ENCODE peak calls at places on chromosomes 13 and 19, in nine cellular contexts. Q is choroid plexus epithelial cell, B is cardiac fibroblast, O is OCI-LY7, D is Peyer's patch, M is A549, K is heart left ventricle, X is Calu3, A is cardiac muscle cell. C is an unnamed sample.

GRCh38 chr13:111460548-111461444 is 140.4 kb downstream of the TEX29 start:
- DNase-seq in Q (peak), B (peak), O (peak), D (no peak), M (peak), K (no peak), X (peak), A (peak), C (peak)

GRCh38 chr19:16587031-16588023 is 15.1 kb upstream of the SLC35E1 start:
- DNase-seq in Q (peak), B (peak), O (peak), D (peak), M (no peak), K (no peak), X (no peak), A (peak), C (peak)

GRCh38 chr19:46926201-46927071 is 65.6 kb downstream of the ARHGAP35 start:
- DNase-seq in Q (peak), B (no peak), O (peak), D (no peak), M (no peak), K (no peak), X (no peak), A (no peak), C (no peak)

GRCh38 chr13:99956473-99957349 is 14.9 kb downstream of the ZIC5 start:
- DNase-seq in Q (no peak), B (no peak), O (no peak), D (no peak), M (no peak), K (no peak), X (no peak), A (peak), C (no peak)

GRCh38 chr13:36526897-36527296 is 94.6 kb downstream of the CCNA1 start:
- DNase-seq in Q (no peak), B (no peak), O (no peak), D (no peak), M (no peak), K (no peak), X (no peak), A (no peak), C (no peak)

GRCh38 chr19:17560205-17560595 is 4.8 kb downstream of the COLGALT1 start:
- DNase-seq in Q (peak), B (peak), O (no peak), D (no peak), M (no peak), K (no peak), X (no peak), A (no peak), C (peak)

GRCh38 chr19:43519436-43520088 is 7.4 kb downstream of the ETHE1 start:
- DNase-seq in Q (peak), B (peak), O (peak), D (peak), M (peak), K (peak), X (peak), A (peak), C (peak)

GRCh38 chr19:2846180-2846935 is 5.1 kb downstream of the ZNF555 start:
- DNase-seq in Q (no peak), B (no peak), O (no peak), D (no peak), M (no peak), K (no peak), X (no peak), A (no peak), C (peak)

GRCh38 chr13:114147803-114148520 is 15.5 kb upstream of the RASA3 start:
- DNase-seq in Q (no peak), B (no peak), O (no peak), D (no peak), M (no peak), K (no peak), X (no peak), A (no peak), C (no peak)

GRCh38 chr13:45626731-45627374 is 11.3 kb upstream of the ERICH6B start:
- DNase-seq in Q (peak), B (no peak), O (no peak), D (no peak), M (no peak), K (no peak), X (no peak), A (no peak), C (no peak)

GRCh38 chr19:52898101-52898500 is 666 bp upstream of the ZNF320 start:
- DNase-seq in Q (no peak), B (no peak), O (no peak), D (no peak), M (no peak), K (peak), X (no peak), A (no peak), C (no peak)

GRCh38 chr19:8338835-8339234 is 4.2 kb downstream of the KANK3 start:
- DNase-seq in Q (no peak), B (no peak), O (no peak), D (no peak), M (no peak), K (no peak), X (no peak), A (no peak), C (no peak)

GRCh38 chr13:78147905-78148304 is 229.3 kb upstream of the EDNRB start:
- DNase-seq in Q (peak), B (peak), O (no peak), D (no peak), M (no peak), K (no peak), X (no peak), A (no peak), C (peak)

GRCh38 chr19:46427518-46427917 is 1.2 kb downstream of the PNMA8C start:
- DNase-seq in Q (no peak), B (no peak), O (no peak), D (no peak), M (no peak), K (no peak), X (no peak), A (no peak), C (no peak)

GRCh38 chr19:14383898-14384669 is 2.8 kb downstream of the ADGRE5 start:
- DNase-seq in Q (peak), B (peak), O (peak), D (peak), M (no peak), K (no peak), X (peak), A (no peak), C (peak)

GRCh38 chr19:13547102-13547501 is 40.8 kb upstream of the CACNA1A start:
- DNase-seq in Q (no peak), B (no peak), O (no peak), D (no peak), M (no peak), K (no peak), X (no peak), A (no peak), C (no peak)

GRCh38 chr19:46009530-46010510 is 13.0 kb downstream of the PGLYRP1 start:
- DNase-seq in Q (peak), B (peak), O (peak), D (peak), M (peak), K (peak), X (peak), A (peak), C (peak)

GRCh38 chr13:89925107-89925506 is 1422.4 kb upstream of the MIR17HG start:
- DNase-seq in Q (peak), B (peak), O (no peak), D (no peak), M (no peak), K (no peak), X (peak), A (peak), C (no peak)

GRCh38 chr13:89239361-89240127 is 1568.4 kb downstream of the SLITRK5 start:
- DNase-seq in Q (peak), B (no peak), O (no peak), D (no peak), M (no peak), K (no peak), X (no peak), A (no peak), C (no peak)

GRCh38 chr13:110283661-110284516 is 23.1 kb downstream of the COL4A1 start:
- DNase-seq in Q (no peak), B (no peak), O (no peak), D (no peak), M (no peak), K (peak), X (no peak), A (no peak), C (peak)

GRCh38 chr19:31351212-31352193 is 2.3 kb upstream of the TSHZ3 start:
- DNase-seq in Q (peak), B (peak), O (no peak), D (no peak), M (peak), K (peak), X (no peak), A (peak), C (peak)

GRCh38 chr19:32318884-32319520 is 26.4 kb upstream of the ZNF507 start:
- DNase-seq in Q (peak), B (peak), O (peak), D (no peak), M (peak), K (no peak), X (peak), A (peak), C (no peak)

GRCh38 chr19:33621811-33622504 is at the start of gene CHST8:
- DNase-seq in Q (peak), B (peak), O (no peak), D (no peak), M (no peak), K (peak), X (no peak), A (peak), C (peak)

GRCh38 chr19:33416307-33417215 is 43.1 kb downstream of the CEBPG start:
- DNase-seq in Q (peak), B (peak), O (peak), D (peak), M (peak), K (no peak), X (peak), A (peak), C (peak)

GRCh38 chr19:34254552-34255432 is at the start of gene GARRE1:
- DNase-seq in Q (peak), B (peak), O (peak), D (no peak), M (peak), K (peak), X (peak), A (peak), C (peak)

GRCh38 chr13:94950303-94950702 is 238.0 kb upstream of the SOX21 start:
- DNase-seq in Q (no peak), B (no peak), O (no peak), D (no peak), M (no peak), K (no peak), X (no peak), A (no peak), C (peak)

GRCh38 chr19:57068921-57069697 is 50.7 kb upstream of the USP29 start:
- DNase-seq in Q (no peak), B (no peak), O (no peak), D (no peak), M (no peak), K (no peak), X (no peak), A (no peak), C (peak)

GRCh38 chr13:45768668-45769067 is 66.5 kb downstream of the CBY2 start:
- DNase-seq in Q (no peak), B (no peak), O (no peak), D (no peak), M (no peak), K (no peak), X (no peak), A (no peak), C (no peak)

DNA sequence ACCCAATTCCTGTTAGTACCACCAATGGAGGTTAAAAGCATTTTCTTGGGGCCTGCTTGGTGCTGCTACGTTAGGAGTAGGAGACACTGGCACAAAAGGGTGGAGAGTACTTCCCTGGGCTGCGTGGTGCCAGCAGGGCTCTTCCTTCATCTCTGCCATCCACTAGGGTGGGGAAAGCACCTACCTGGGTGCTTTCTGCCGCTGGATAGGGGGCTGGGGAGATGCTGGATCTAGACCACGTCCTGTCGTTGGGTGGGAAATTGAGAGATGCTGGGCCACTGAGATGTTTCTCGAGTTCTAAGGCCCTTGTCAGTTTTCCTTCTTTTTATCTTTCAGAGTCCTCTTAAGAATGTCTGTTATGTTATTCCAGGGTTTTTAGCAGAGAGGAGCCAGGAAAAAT is 6.7 kb upstream of the FCGBP start:
- DNase-seq in Q (no peak), B (no peak), O (no peak), D (no peak), M (no peak), K (no peak), X (no peak), A (no peak), C (no peak)
- TF ChIP-seq CTCF in Q (no peak), B (no peak), O (no peak), D (no peak), M (no peak), K (no peak), X (no peak), A (no peak), C (no peak)

GRCh38 chr19:9570255-9570654 is 14.0 kb downstream of the ZNF121 start:
- DNase-seq in Q (no peak), B (no peak), O (no peak), D (no peak), M (no peak), K (no peak), X (no peak), A (no peak), C (no peak)

GRCh38 chr19:9565900-9566705 is 18.2 kb downstream of the ZNF121 start:
- DNase-seq in Q (peak), B (peak), O (no peak), D (no peak), M (no peak), K (no peak), X (no peak), A (no peak), C (peak)

DNA sequence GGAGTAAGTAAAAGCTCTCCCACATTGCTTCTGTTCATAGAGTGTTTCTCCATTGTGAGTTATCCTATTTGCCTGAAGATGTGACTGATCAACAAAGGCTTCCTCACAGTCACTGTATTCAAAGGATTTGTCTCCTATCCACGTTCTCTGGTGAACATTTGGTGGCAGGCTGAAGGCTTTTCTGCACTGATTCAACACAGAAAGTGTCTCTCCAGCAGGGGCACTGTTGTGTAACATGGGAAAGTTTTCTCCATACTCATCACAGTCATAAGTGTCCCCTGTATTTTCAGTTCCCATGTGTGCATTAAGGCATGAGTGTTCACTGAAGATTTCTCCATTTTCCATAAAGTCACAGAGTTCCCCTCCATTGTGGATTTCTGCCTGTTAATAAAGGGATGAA is 17.6 kb downstream of the ZNF121 start:
- DNase-seq in Q (no peak), B (no peak), O (peak), D (no peak), M (no peak), K (no peak), X (no peak), A (no peak), C (no peak)
- TF ChIP-seq CTCF in Q (no peak), B (no peak), O (peak), D (no peak), M (no peak), K (no peak), X (no peak), A (no peak), C (no peak)

GRCh38 chr19:9834726-9835506 is at the start of gene PIN1:
- DNase-seq in Q (peak), B (peak), O (peak), D (peak), M (peak), K (peak), X (peak), A (peak), C (peak)
- TF ChIP-seq CTCF in Q (no peak), B (no peak), O (peak), D (peak), M (no peak), K (peak), X (no peak), A (peak), C (peak)

GRCh38 chr19:42108527-42109389 is 23.5 kb downstream of the POU2F2 start:
- DNase-seq in Q (peak), B (peak), O (peak), D (peak), M (peak), K (peak), X (peak), A (peak), C (peak)
- TF ChIP-seq CTCF in Q (peak), B (peak), O (peak), D (peak), M (peak), K (peak), X (peak), A (peak), C (peak)

GRCh38 chr13:47121092-47121763 is 224.4 kb upstream of the HTR2A start:
- DNase-seq in Q (no peak), B (no peak), O (no peak), D (no peak), M (no peak), K (no peak), X (no peak), A (no peak), C (no peak)

GRCh38 chr13:47126432-47126831 is 229.6 kb upstream of the HTR2A start:
- DNase-seq in Q (peak), B (peak), O (no peak), D (no peak), M (no peak), K (no peak), X (no peak), A (no peak), C (peak)
- TF ChIP-seq CTCF in Q (peak), B (peak), O (no peak), D (no peak), M (no peak), K (no peak), X (no peak), A (peak), C (no peak)

GRCh38 chr19:11261431-11261901 is 858 bp downstream of the DOCK6 start:
- DNase-seq in Q (no peak), B (no peak), O (no peak), D (no peak), M (no peak), K (peak), X (no peak), A (no peak), C (no peak)

GRCh38 chr19:11260996-11261395 is 1.3 kb downstream of the DOCK6 start:
- DNase-seq in Q (no peak), B (no peak), O (no peak), D (no peak), M (no peak), K (no peak), X (no peak), A (no peak), C (no peak)

GRCh38 chr19:11264452-11265176 is 2.3 kb upstream of the DOCK6 start:
- DNase-seq in Q (no peak), B (peak), O (peak), D (no peak), M (no peak), K (peak), X (peak), A (no peak), C (no peak)

GRCh38 chr19:11263726-11264125 is 1.4 kb upstream of the DOCK6 start:
- DNase-seq in Q (no peak), B (no peak), O (no peak), D (no peak), M (no peak), K (no peak), X (no peak), A (no peak), C (no peak)

GRCh38 chr19:11261902-11262839 is at the start of gene DOCK6:
- DNase-seq in Q (no peak), B (peak), O (peak), D (peak), M (no peak), K (peak), X (peak), A (peak), C (no peak)
- TF ChIP-seq CTCF in Q (peak), B (peak), O (peak), D (no peak), M (peak), K (peak), X (no peak), A (peak), C (peak)

GRCh38 chr13:102089177-102089576 is 312.7 kb downstream of the FGF14 start:
- DNase-seq in Q (peak), B (peak), O (peak), D (no peak), M (no peak), K (no peak), X (no peak), A (peak), C (no peak)

GRCh38 chr13:102089722-102090121 is 312.1 kb downstream of the FGF14 start:
- DNase-seq in Q (no peak), B (no peak), O (no peak), D (no peak), M (no peak), K (no peak), X (no peak), A (no peak), C (no peak)

GRCh38 chr13:102090532-102090931 is 311.3 kb downstream of the FGF14 start:
- DNase-seq in Q (no peak), B (no peak), O (no peak), D (no peak), M (no peak), K (no peak), X (no peak), A (no peak), C (no peak)

DNA sequence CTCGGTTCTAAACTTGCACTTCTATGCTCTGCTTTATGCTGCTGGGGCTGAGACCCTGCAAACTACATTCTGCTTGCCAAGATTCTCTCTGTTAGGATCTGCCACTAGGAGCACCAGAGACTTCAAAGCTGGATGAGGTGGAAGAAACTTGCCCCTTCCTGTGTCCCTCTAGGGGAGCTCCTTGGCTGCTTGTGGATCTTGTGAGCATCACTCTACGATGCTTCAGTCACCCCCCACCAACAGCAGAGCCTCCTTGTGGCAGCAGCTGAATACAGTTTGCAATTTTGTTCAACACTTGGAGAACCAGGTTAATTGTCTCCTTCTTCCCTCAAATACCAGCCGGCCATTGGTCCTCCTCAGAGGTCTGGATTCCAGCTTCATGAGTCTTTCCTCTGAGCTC is 310.6 kb downstream of the FGF14 start:
- DNase-seq in Q (peak), B (peak), O (no peak), D (no peak), M (no peak), K (no peak), X (peak), A (peak), C (no peak)
- TF ChIP-seq CTCF in Q (peak), B (peak), O (no peak), D (no peak), M (no peak), K (peak), X (no peak), A (no peak), C (peak)

GRCh38 chr19:6693056-6693471 is 23.1 kb upstream of the TNFSF14 start:
- DNase-seq in Q (no peak), B (no peak), O (no peak), D (no peak), M (no peak), K (no peak), X (no peak), A (no peak), C (no peak)

GRCh38 chr19:6691342-6691741 is 21.4 kb upstream of the TNFSF14 start:
- DNase-seq in Q (no peak), B (no peak), O (no peak), D (no peak), M (no peak), K (no peak), X (no peak), A (no peak), C (no peak)

GRCh38 chr19:6693681-6694080 is 23.7 kb upstream of the TNFSF14 start:
- DNase-seq in Q (no peak), B (no peak), O (peak), D (no peak), M (no peak), K (no peak), X (no peak), A (no peak), C (no peak)

GRCh38 chr19:6690160-6690885 is 20.4 kb upstream of the TNFSF14 start:
- DNase-seq in Q (no peak), B (no peak), O (no peak), D (no peak), M (no peak), K (no peak), X (no peak), A (no peak), C (no peak)

DNA sequence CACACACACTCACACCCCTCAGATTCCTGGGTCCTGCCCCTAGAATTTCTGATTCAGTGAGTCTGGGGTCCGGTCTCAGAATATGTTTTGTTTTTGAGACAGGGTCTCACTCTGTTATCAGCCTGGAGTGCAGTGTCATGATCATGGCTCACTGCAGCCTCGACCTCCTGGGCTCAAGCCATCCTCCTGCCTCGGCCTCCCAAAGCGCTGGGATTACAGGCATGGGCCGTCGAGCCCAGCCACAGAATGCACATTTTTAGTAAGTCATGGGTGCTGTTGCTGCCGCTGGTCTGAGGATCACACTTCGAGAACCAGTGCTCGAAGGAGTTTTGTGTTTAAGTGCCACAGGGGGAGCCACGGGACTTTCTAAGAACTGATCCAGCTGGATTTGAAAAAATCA is 22.1 kb upstream of the TNFSF14 start:
- DNase-seq in Q (no peak), B (no peak), O (no peak), D (no peak), M (no peak), K (no peak), X (no peak), A (no peak), C (no peak)
- TF ChIP-seq CTCF in Q (no peak), B (no peak), O (no peak), D (no peak), M (no peak), K (no peak), X (no peak), A (no peak), C (no peak)

C was measured in fibroblast of villous mesenchyme.